ENCODE peak calls at places on chromosomes 5 and 9, in five cellular contexts. S, B, Y, L and C are unnamed samples.

GRCh38 chr5:142571351-142571750 is 114.5 kb downstream of the FGF1 start:
- DNase-seq in B (no peak), S (no peak), L (no peak), Y (no peak), C (no peak)

GRCh38 chr9:112051812-112052211 is 123.3 kb downstream of the SUSD1 start:
- DNase-seq in Y (no peak), L (peak; percentile 49), B (no peak), S (no peak), C (no peak)

GRCh38 chr5:87347841-87348240 is 64.9 kb downstream of the CCNH start:
- DNase-seq in Y (no peak), L (no peak), S (no peak), B (no peak), C (no peak)

GRCh38 chr5:65157906-65158603 is 323.7 kb downstream of the ADAMTS6 start:
- DNase-seq in L (no peak), S (no peak), Y (no peak), B (no peak), C (no peak)

GRCh38 chr9:136693490-136694162 is 6.4 kb upstream of the AGPAT2 start:
- DNase-seq in Y (peak; percentile 90), S (no peak), B (no peak), L (peak; percentile 55), C (peak; percentile 97)

GRCh38 chr9:93902051-93902779 is 52.9 kb downstream of the BARX1 start:
- DNase-seq in B (peak; percentile 1), L (no peak), Y (no peak), S (peak; percentile 55), C (no peak)

GRCh38 chr5:132790201-132790870 is 13.3 kb upstream of the SEPTIN8 start:
- DNase-seq in S (no peak), B (no peak), Y (no peak), L (no peak), C (no peak)

GRCh38 chr5:97111004-97111403 is 31.4 kb downstream of the LIX1 start:
- DNase-seq in Y (no peak), S (no peak), L (no peak), B (no peak), C (no peak)

GRCh38 chr9:128097156-128098016 is 29.4 kb downstream of the SLC25A25 start:
- DNase-seq in B (no peak), S (no peak), Y (peak; percentile 14), L (no peak), C (no peak)

GRCh38 chr9:5562806-5563416 is 52.6 kb downstream of the PDCD1LG2 start:
- DNase-seq in S (no peak), L (no peak), Y (no peak), B (no peak), C (no peak)

GRCh38 chr5:139458580-139459407 is 3.7 kb downstream of the ECSCR start:
- DNase-seq in S (no peak), Y (no peak), B (no peak), L (peak; percentile 82), C (no peak)

GRCh38 chr5:9832921-9833320 is 202.8 kb upstream of the TAS2R1 start:
- DNase-seq in Y (no peak), L (no peak), B (no peak), S (no peak), C (no peak)

GRCh38 chr5:39494099-39494498 is 69.3 kb upstream of the DAB2 start:
- DNase-seq in B (no peak), S (no peak), L (peak; percentile 44), Y (no peak), C (no peak)

GRCh38 chr5:1665231-1665630 is 134.4 kb downstream of the MRPL36 start:
- DNase-seq in Y (no peak), B (no peak), S (no peak), L (no peak), C (no peak)

GRCh38 chr5:162488077-162488476 is 420.5 kb downstream of the GABRG2 start:
- DNase-seq in S (no peak), L (no peak), B (no peak), Y (no peak), C (no peak)

GRCh38 chr9:127776919-127777280 is 1.6 kb downstream of the SH2D3C start:
- DNase-seq in L (no peak), S (no peak), Y (no peak), B (no peak), C (no peak)